ENCODE peak calls at places on chromosomes 1 and 21, in ten cellular contexts. M is epithelial cell of esophagus; B is H4; Z is stimulated activated CD4-positive, alpha-beta T cell treated with anti-CD3 and anti-CD28 coated beads, TNF-alpha, amount 100 ng/mL, for 4 hours; S is neural progenitor cell; L is activated naive CD4-positive, alpha-beta T cell treated with anti-CD3 and anti-CD28 coated beads, Interleukin-2, amount 10 ng/mL, durations not matched to agents 7 days and 5 days; G is T-helper 1 cell; T is brain microvascular endothelial cell; Y is NCI-H1105; V is naive thymus-derived CD8-positive, alpha-beta T cell. U is an unnamed sample.

GRCh38 chr1:156006666-156007376 is 13.9 kb downstream of the SSR2 start:
- DNase-seq in M (peak), Y (no peak), S (no peak), Z (no peak), V (no peak), G (no peak), B (no peak), L (no peak), T (no peak), U (no peak)

GRCh38 chr1:235022341-235023196 is 106.1 kb downstream of the TOMM20 start:
- DNase-seq in L (no peak), T (no peak), S (no peak), M (no peak), G (no peak), V (no peak), Y (no peak), Z (no peak), B (no peak), U (no peak)

GRCh38 chr1:164707868-164708331 is 148.9 kb downstream of the PBX1 start:
- DNase-seq in T (peak), Y (no peak), Z (no peak), S (no peak), V (no peak), B (peak), G (no peak), L (no peak), M (peak), U (no peak)

GRCh38 chr1:180211860-180212229 is 18.2 kb upstream of the LHX4 start:
- DNase-seq in Y (no peak), G (no peak), T (no peak), V (no peak), L (no peak), B (no peak), Z (no peak), M (no peak), S (no peak), U (no peak)

GRCh38 chr1:218705391-218705790 is 360.3 kb downstream of the TGFB2 start:
- DNase-seq in B (no peak), T (peak), G (no peak), S (no peak), Y (no peak), Z (no peak), M (peak), L (no peak), V (no peak), U (no peak)

GRCh38 chr1:43783671-43784205 is 76.4 kb downstream of the ST3GAL3 start:
- DNase-seq in Z (no peak), T (no peak), S (no peak), G (no peak), Y (no peak), B (peak), L (no peak), M (peak), V (no peak), U (no peak)

GRCh38 chr1:167987174-167987573 is 50.3 kb upstream of the MPC2 start:
- DNase-seq in Z (no peak), M (peak), Y (no peak), S (no peak), V (no peak), B (no peak), G (no peak), L (no peak), T (no peak), U (no peak)

GRCh38 chr1:84089470-84090261 is 54.4 kb upstream of the PRKACB start:
- DNase-seq in B (no peak), V (no peak), T (peak), G (no peak), L (no peak), S (no peak), M (peak), Z (no peak), Y (no peak), U (no peak)

GRCh38 chr21:45640888-45641479 is 2.5 kb upstream of the PCBP3 start:
- DNase-seq in S (peak), G (no peak), V (no peak), Z (no peak), L (no peak), M (peak), Y (no peak), B (peak), T (peak), U (no peak)

GRCh38 chr1:199383791-199384190 is 643.7 kb upstream of the NR5A2 start:
- DNase-seq in B (no peak), Z (no peak), Y (no peak), L (no peak), T (no peak), G (no peak), V (no peak), M (no peak), S (no peak), U (no peak)

GRCh38 chr1:23634840-23635642 is 56.6 kb upstream of the RPL11 start:
- DNase-seq in V (peak), B (peak), G (peak), M (peak), Z (peak), S (peak), Y (peak), T (peak), L (peak), U (peak)

GRCh38 chr1:1202831-1203560 is 3.4 kb downstream of the TNFRSF18 start:
- DNase-seq in L (peak), V (no peak), Z (no peak), B (no peak), T (no peak), G (no peak), M (peak), S (no peak), Y (no peak), U (no peak)

GRCh38 chr1:23657659-23658275 is 33.8 kb upstream of the RPL11 start:
- DNase-seq in B (peak), S (peak), Y (peak), V (no peak), L (peak), Z (no peak), G (peak), T (peak), M (peak), U (no peak)

GRCh38 chr1:218459878-218460277 is 114.7 kb downstream of the TGFB2 start:
- DNase-seq in G (no peak), V (no peak), S (peak), Y (no peak), Z (no peak), L (no peak), T (peak), M (peak), B (peak), U (no peak)

GRCh38 chr1:37038079-37038702 is 3.9 kb upstream of the GRIK3 start:
- DNase-seq in Y (peak), L (no peak), G (no peak), V (no peak), S (peak), T (no peak), Z (no peak), B (peak), M (peak), U (peak)

GRCh38 chr1:247639381-247639981 is 34.1 kb downstream of the OR2G3 start:
- DNase-seq in T (no peak), S (peak), L (peak), Z (no peak), G (peak), B (no peak), Y (no peak), M (peak), V (peak), U (no peak)

GRCh38 chr1:236147068-236147467 is 4.7 kb downstream of the GPR137B start:
- DNase-seq in V (no peak), Z (no peak), Y (no peak), M (no peak), B (no peak), T (no peak), S (no peak), G (no peak), L (no peak), U (no peak)

GRCh38 chr1:92961131-92961895 is at the start of gene DIPK1A:
- DNase-seq in L (peak), G (peak), B (peak), Z (peak), S (peak), Y (peak), V (peak), M (peak), T (peak), U (peak)

GRCh38 chr1:185911978-185912377 is 177.8 kb downstream of the HMCN1 start:
- DNase-seq in Z (no peak), V (no peak), S (no peak), T (no peak), Y (no peak), M (no peak), G (no peak), B (no peak), L (no peak), U (no peak)

GRCh38 chr1:232005300-232005699 is 378.7 kb downstream of the DISC1 start:
- DNase-seq in V (no peak), Y (no peak), S (no peak), B (no peak), G (no peak), L (no peak), T (no peak), M (no peak), Z (no peak), U (no peak)